ENCODE peak calls at places on chromosomes 4 and X, in five cellular contexts. F is MCF 10A, R is ELF-1, E is amniotic stem cell, Y is stomach. L is an unnamed sample.

GRCh38 chr4:54976682-54977081 is 148.7 kb downstream of the KDR start:
- DNase-seq in F (no peak), R (peak; percentile 39), E (no peak), Y (no peak), L (no peak)

GRCh38 chr4:57048590-57049304 is 61.4 kb downstream of the IGFBP7 start:
- DNase-seq in F (peak; percentile 62), R (no peak), E (no peak), Y (no peak), L (no peak)

GRCh38 chr4:74311696-74312313 is 3.5 kb downstream of the EPGN start:
- DNase-seq in F (peak; percentile 83), R (peak; percentile 9), E (peak; percentile 43), Y (no peak), L (no peak)

GRCh38 chrX:118807151-118808017 is 16.2 kb upstream of the ZCCHC12 start:
- DNase-seq in F (peak; percentile 63), R (peak; percentile 51), E (peak; percentile 1), Y (peak; percentile 35), L (no peak)

GRCh38 chr4:3342182-3342854 is 49.5 kb downstream of the RGS12 start:
- DNase-seq in F (no peak), R (no peak), E (no peak), Y (no peak), L (no peak)

GRCh38 chr4:174260099-174260498 is 23.4 kb downstream of the FBXO8 start:
- DNase-seq in F (peak; percentile 52), R (no peak), E (no peak), Y (no peak), L (no peak)

GRCh38 chrX:80237072-80237471 is 183.2 kb upstream of the TENT5D start:
- DNase-seq in F (no peak), R (peak; percentile 8), E (no peak), Y (no peak), L (no peak)

GRCh38 chr4:6336166-6336565 is 66.5 kb downstream of the WFS1 start:
- DNase-seq in F (no peak), R (no peak), E (no peak), Y (no peak), L (no peak)

GRCh38 chr4:109436504-109436903 is 2.9 kb downstream of the SEC24B start:
- DNase-seq in F (no peak), R (peak; percentile 32), E (no peak), Y (no peak), L (no peak)

GRCh38 chrX:64571011-64571410 is 175.8 kb upstream of the MTMR8 start:
- DNase-seq in F (no peak), R (peak; percentile 54), E (no peak), Y (no peak), L (no peak)

GRCh38 chr4:109495514-109495913 is 61.9 kb downstream of the SEC24B start:
- DNase-seq in F (no peak), R (no peak), E (no peak), Y (no peak), L (no peak)

GRCh38 chrX:32139463-32139862 is 1067.6 kb upstream of the FTHL17 start:
- DNase-seq in F (no peak), R (no peak), E (no peak), Y (no peak), L (no peak)

GRCh38 chrX:37993857-37994619 is 12.3 kb upstream of the SYTL5 start:
- DNase-seq in F (peak; percentile 51), R (peak; percentile 47), E (no peak), Y (peak; percentile 74), L (no peak)

GRCh38 chr4:15868065-15868464 is 70.5 kb downstream of the FGFBP1 start:
- DNase-seq in F (peak; percentile 39), R (peak; percentile 28), E (no peak), Y (no peak), L (no peak)

GRCh38 chrX:36683507-36683906 is 324.7 kb upstream of the FAM47C start:
- DNase-seq in F (no peak), R (no peak), E (no peak), Y (no peak), L (no peak)

GRCh38 chr4:167868163-167868562 is 224.2 kb upstream of the ANXA10 start:
- DNase-seq in F (no peak), R (no peak), E (no peak), Y (no peak), L (no peak)

L was measured in lung.